ENCODE peak calls at places on chromosomes 11 and 22, in five cellular contexts. J is colonic mucosa, Y is aorta, K is hypothalamus, U is upper lobe of right lung. N is an unnamed sample.
A peak's percentile ranks its signal among the peaks of the same experiment; 100 is the strongest.

GRCh38 chr22:23178512-23179254 is 1.6 kb upstream of the BCR start:
- DNase-seq in J (peak; percentile 64), Y (peak; percentile 75), K (peak; percentile 21), U (peak; percentile 84), N (no peak)

GRCh38 chr11:111365722-111366559 is 13.1 kb downstream of the POU2AF1 start:
- DNase-seq in J (no peak), Y (no peak), K (no peak), U (no peak), N (no peak)

GRCh38 chr22:46356496-46357185 is 21.1 kb downstream of the TRMU start:
- DNase-seq in J (no peak), Y (peak; percentile 35), K (no peak), U (peak; percentile 57), N (no peak)

GRCh38 chr11:119196833-119197483 is 9.2 kb upstream of the CBL start:
- DNase-seq in J (peak; percentile 88), Y (no peak), K (no peak), U (peak; percentile 23), N (no peak)

GRCh38 chr22:45131749-45132148 is 32.0 kb upstream of the NUP50 start:
- DNase-seq in J (peak; percentile 22), Y (peak; percentile 65), K (no peak), U (peak; percentile 76), N (no peak)

GRCh38 chr11:645536-645935 is 8.5 kb downstream of the DRD4 start:
- DNase-seq in J (no peak), Y (no peak), K (no peak), U (no peak), N (no peak)

GRCh38 chr11:111602865-111603632 is 800 bp downstream of the SIK2 start:
- DNase-seq in J (peak; percentile 42), Y (peak; percentile 64), K (peak; percentile 43), U (no peak), N (peak; percentile 48)

GRCh38 chr22:23655891-23656475 is 23.9 kb upstream of the DRICH1 start:
- DNase-seq in J (no peak), Y (no peak), K (no peak), U (peak; percentile 43), N (no peak)

GRCh38 chr22:47168900-47169800 is 406.7 kb downstream of the TBC1D22A start:
- DNase-seq in J (no peak), Y (peak; percentile 40), K (no peak), U (peak; percentile 54), N (no peak)